ENCODE peak calls at places on chromosome 15, in six cellular contexts. One of them, this sample, is unnamed.

GRCh38 chr15:61989698-61990097 is 70.5 kb downstream of the VPS13C start:
- DNase-seq in K562: peak; percentile 2
- DNase-seq in neural progenitor cell: no peak
- DNase-seq in MM.1S: no peak
- DNase-seq in endothelial cell of umbilical vein: peak; percentile 20
- DNase-seq in osteoblast: no peak
- DNase-seq in this sample: no peak

GRCh38 chr15:33559207-33559890 is 248.6 kb downstream of the RYR3 start:
- DNase-seq in K562: no peak
- DNase-seq in neural progenitor cell: no peak
- DNase-seq in MM.1S: no peak
- DNase-seq in endothelial cell of umbilical vein: no peak
- DNase-seq in osteoblast: no peak
- DNase-seq in this sample: no peak

GRCh38 chr15:34185666-34186065 is 24.2 kb downstream of the KATNBL1 start:
- DNase-seq in K562: no peak
- DNase-seq in neural progenitor cell: no peak
- DNase-seq in MM.1S: no peak
- DNase-seq in endothelial cell of umbilical vein: no peak
- DNase-seq in osteoblast: peak; percentile 65
- DNase-seq in this sample: no peak

GRCh38 chr15:48360841-48361240 is 29.6 kb downstream of the DUT start:
- DNase-seq in K562: peak; percentile 62
- DNase-seq in neural progenitor cell: no peak
- DNase-seq in MM.1S: no peak
- DNase-seq in endothelial cell of umbilical vein: no peak
- DNase-seq in osteoblast: no peak
- DNase-seq in this sample: peak; percentile 33

GRCh38 chr15:45180648-45181436 is 6.9 kb downstream of the SHF start:
- DNase-seq in K562: no peak
- DNase-seq in neural progenitor cell: no peak
- DNase-seq in MM.1S: no peak
- DNase-seq in endothelial cell of umbilical vein: no peak
- DNase-seq in osteoblast: peak; percentile 32
- DNase-seq in this sample: no peak

GRCh38 chr15:77060560-77060959 is 10.3 kb downstream of the TSPAN3 start:
- DNase-seq in K562: no peak
- DNase-seq in neural progenitor cell: no peak
- DNase-seq in MM.1S: peak; percentile 21
- DNase-seq in endothelial cell of umbilical vein: peak; percentile 18
- DNase-seq in osteoblast: no peak
- DNase-seq in this sample: no peak

GRCh38 chr15:31175484-31175883 is 74.0 kb upstream of the TRPM1 start:
- DNase-seq in K562: no peak
- DNase-seq in neural progenitor cell: no peak
- DNase-seq in MM.1S: no peak
- DNase-seq in endothelial cell of umbilical vein: no peak
- DNase-seq in osteoblast: no peak
- DNase-seq in this sample: no peak

GRCh38 chr15:31347067-31347975 is 20.7 kb downstream of the KLF13 start:
- DNase-seq in K562: no peak
- DNase-seq in neural progenitor cell: no peak
- DNase-seq in MM.1S: no peak
- DNase-seq in endothelial cell of umbilical vein: no peak
- DNase-seq in osteoblast: peak; percentile 26
- DNase-seq in this sample: no peak

GRCh38 chr15:20340931-20341661 is 200.5 kb downstream of the GOLGA6L6 start:
- DNase-seq in K562: no peak
- DNase-seq in neural progenitor cell: peak; percentile 47
- DNase-seq in MM.1S: peak; percentile 6
- DNase-seq in endothelial cell of umbilical vein: peak; percentile 3
- DNase-seq in osteoblast: peak; percentile 97
- DNase-seq in this sample: peak; percentile 14

GRCh38 chr15:59301527-59301926 is 71.1 kb downstream of the MYO1E start:
- DNase-seq in K562: no peak
- DNase-seq in neural progenitor cell: peak; percentile 65
- DNase-seq in MM.1S: no peak
- DNase-seq in endothelial cell of umbilical vein: no peak
- DNase-seq in osteoblast: no peak
- DNase-seq in this sample: no peak

GRCh38 chr15:38853608-38854007 is 289.0 kb upstream of the RASGRP1 start:
- DNase-seq in K562: peak; percentile 27
- DNase-seq in neural progenitor cell: peak; percentile 63
- DNase-seq in MM.1S: peak; percentile 14
- DNase-seq in endothelial cell of umbilical vein: no peak
- DNase-seq in osteoblast: no peak
- DNase-seq in this sample: peak; percentile 36

GRCh38 chr15:67359431-67360082 is 105.0 kb downstream of the IQCH start:
- DNase-seq in K562: no peak
- DNase-seq in neural progenitor cell: no peak
- DNase-seq in MM.1S: no peak
- DNase-seq in endothelial cell of umbilical vein: no peak
- DNase-seq in osteoblast: no peak
- DNase-seq in this sample: no peak

GRCh38 chr15:68620721-68621528 is 42.1 kb downstream of the CORO2B start:
- DNase-seq in K562: no peak
- DNase-seq in neural progenitor cell: peak; percentile 82
- DNase-seq in MM.1S: no peak
- DNase-seq in endothelial cell of umbilical vein: no peak
- DNase-seq in osteoblast: peak; percentile 97
- DNase-seq in this sample: no peak

GRCh38 chr15:86336051-86336788 is 256.5 kb downstream of the AGBL1 start:
- DNase-seq in K562: no peak
- DNase-seq in neural progenitor cell: no peak
- DNase-seq in MM.1S: peak; percentile 19
- DNase-seq in endothelial cell of umbilical vein: no peak
- DNase-seq in osteoblast: no peak
- DNase-seq in this sample: peak; percentile 67

GRCh38 chr15:64720188-64720587 is 55.2 kb downstream of the RBPMS2 start:
- DNase-seq in K562: no peak
- DNase-seq in neural progenitor cell: no peak
- DNase-seq in MM.1S: no peak
- DNase-seq in endothelial cell of umbilical vein: no peak
- DNase-seq in osteoblast: no peak
- DNase-seq in this sample: no peak

GRCh38 chr15:31215490-31216209 is 111.0 kb upstream of the KLF13 start:
- DNase-seq in K562: peak; percentile 73
- DNase-seq in neural progenitor cell: peak; percentile 86
- DNase-seq in MM.1S: peak; percentile 84
- DNase-seq in endothelial cell of umbilical vein: peak; percentile 34
- DNase-seq in osteoblast: peak; percentile 96
- DNase-seq in this sample: peak; percentile 62

GRCh38 chr15:100109486-100110035 is 232.2 kb downstream of the ADAMTS17 start:
- DNase-seq in K562: no peak
- DNase-seq in neural progenitor cell: no peak
- DNase-seq in MM.1S: no peak
- DNase-seq in endothelial cell of umbilical vein: no peak
- DNase-seq in osteoblast: no peak
- DNase-seq in this sample: no peak

GRCh38 chr15:97652041-97652440 is 308.5 kb upstream of the ARRDC4 start:
- DNase-seq in K562: no peak
- DNase-seq in neural progenitor cell: no peak
- DNase-seq in MM.1S: no peak
- DNase-seq in endothelial cell of umbilical vein: no peak
- DNase-seq in osteoblast: no peak
- DNase-seq in this sample: no peak

GRCh38 chr15:89587955-89588354 is 12.7 kb downstream of the TICRR start:
- DNase-seq in K562: no peak
- DNase-seq in neural progenitor cell: no peak
- DNase-seq in MM.1S: no peak
- DNase-seq in endothelial cell of umbilical vein: peak; percentile 15
- DNase-seq in osteoblast: peak; percentile 56
- DNase-seq in this sample: peak; percentile 62

GRCh38 chr15:80695911-80696651 is 971 bp downstream of the ABHD17C start:
- DNase-seq in K562: no peak
- DNase-seq in neural progenitor cell: peak; percentile 25
- DNase-seq in MM.1S: peak; percentile 60
- DNase-seq in endothelial cell of umbilical vein: peak; percentile 40
- DNase-seq in osteoblast: peak; percentile 79
- DNase-seq in this sample: peak; percentile 62

GRCh38 chr15:25437751-25438600 is 848 bp downstream of the UBE3A start:
- DNase-seq in K562: peak; percentile 74
- DNase-seq in neural progenitor cell: peak; percentile 90
- DNase-seq in MM.1S: peak; percentile 62
- DNase-seq in endothelial cell of umbilical vein: peak; percentile 63
- DNase-seq in osteoblast: peak; percentile 93
- DNase-seq in this sample: peak; percentile 47

GRCh38 chr15:94397377-94397776 is 166.0 kb downstream of the MCTP2 start:
- DNase-seq in K562: no peak
- DNase-seq in neural progenitor cell: no peak
- DNase-seq in MM.1S: no peak
- DNase-seq in endothelial cell of umbilical vein: peak; percentile 26
- DNase-seq in osteoblast: no peak
- DNase-seq in this sample: no peak

GRCh38 chr15:87401986-87402385 is 854.6 kb downstream of the NTRK3 start:
- DNase-seq in K562: no peak
- DNase-seq in neural progenitor cell: no peak
- DNase-seq in MM.1S: no peak
- DNase-seq in endothelial cell of umbilical vein: no peak
- DNase-seq in osteoblast: no peak
- DNase-seq in this sample: no peak

GRCh38 chr15:87408902-87409301 is 847.6 kb downstream of the NTRK3 start:
- DNase-seq in K562: no peak
- DNase-seq in neural progenitor cell: no peak
- DNase-seq in MM.1S: peak; percentile 71
- DNase-seq in endothelial cell of umbilical vein: no peak
- DNase-seq in osteoblast: no peak
- DNase-seq in this sample: no peak

DNA sequence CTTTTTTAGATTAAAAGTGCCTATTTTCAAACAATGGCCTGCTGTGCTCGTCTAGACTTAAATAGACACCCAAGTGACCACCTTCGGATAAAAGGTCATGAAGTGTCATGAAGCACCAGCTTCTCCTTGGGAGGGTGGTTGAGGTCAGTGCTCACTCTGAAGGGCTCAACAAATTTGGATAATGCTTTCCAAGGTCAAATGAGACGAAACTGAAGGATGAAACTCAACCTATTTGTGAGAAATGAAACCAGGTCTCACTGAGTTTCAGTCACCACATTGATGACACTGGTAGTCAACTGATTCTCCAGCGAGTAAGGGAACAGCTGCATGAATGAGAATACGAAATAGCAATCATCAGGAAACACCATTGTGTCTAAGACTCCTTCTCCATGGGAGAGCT is 852.6 kb downstream of the NTRK3 start:
- DNase-seq in K562: no peak
- DNase-seq in neural progenitor cell: no peak
- DNase-seq in MM.1S: peak; percentile 93
- DNase-seq in endothelial cell of umbilical vein: no peak
- DNase-seq in osteoblast: no peak
- DNase-seq in this sample: no peak
- H3K4me3 ChIP-seq in K562: no peak overlapping the region
- H3K4me3 ChIP-seq in neural progenitor cell: no peak overlapping the region
- H3K4me3 ChIP-seq in MM.1S: peak overlapping the region; percentile 39
- H3K4me3 ChIP-seq in endothelial cell of umbilical vein: no peak overlapping the region
- H3K4me3 ChIP-seq in osteoblast: no peak overlapping the region
- H3K4me3 ChIP-seq in this sample: no peak overlapping the region

DNA sequence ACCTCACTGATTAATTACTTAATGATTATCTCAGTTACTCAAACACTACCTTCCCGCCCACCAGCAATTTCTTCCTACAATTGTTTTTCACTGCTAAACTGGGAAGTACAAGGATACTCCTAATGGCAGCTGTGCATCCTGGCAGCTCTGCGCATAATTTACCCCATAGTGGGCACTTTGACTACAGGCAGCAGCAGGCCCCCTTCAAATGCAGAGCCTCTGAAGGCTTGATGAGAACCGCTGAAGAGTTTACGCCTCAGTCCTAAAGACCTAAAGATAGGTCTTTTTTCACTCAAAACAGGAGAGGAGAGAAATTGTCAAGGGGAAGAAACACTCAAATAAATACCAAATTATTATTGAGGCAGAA is 10.7 kb downstream of the CCDC32 start:
- DNase-seq in K562: no peak
- DNase-seq in neural progenitor cell: peak; percentile 47
- DNase-seq in MM.1S: peak; percentile 2
- DNase-seq in endothelial cell of umbilical vein: peak; percentile 16
- DNase-seq in osteoblast: no peak
- DNase-seq in this sample: no peak
- H3K4me2 ChIP-seq in K562: no peak overlapping the region
- H3K4me2 ChIP-seq in neural progenitor cell: peak overlapping the region; percentile 57
- H3K4me2 ChIP-seq in MM.1S: no peak overlapping the region
- H3K4me2 ChIP-seq in endothelial cell of umbilical vein: no peak overlapping the region
- H3K4me2 ChIP-seq in osteoblast: no peak overlapping the region
- H3K4me2 ChIP-seq in this sample: no peak overlapping the region

DNA sequence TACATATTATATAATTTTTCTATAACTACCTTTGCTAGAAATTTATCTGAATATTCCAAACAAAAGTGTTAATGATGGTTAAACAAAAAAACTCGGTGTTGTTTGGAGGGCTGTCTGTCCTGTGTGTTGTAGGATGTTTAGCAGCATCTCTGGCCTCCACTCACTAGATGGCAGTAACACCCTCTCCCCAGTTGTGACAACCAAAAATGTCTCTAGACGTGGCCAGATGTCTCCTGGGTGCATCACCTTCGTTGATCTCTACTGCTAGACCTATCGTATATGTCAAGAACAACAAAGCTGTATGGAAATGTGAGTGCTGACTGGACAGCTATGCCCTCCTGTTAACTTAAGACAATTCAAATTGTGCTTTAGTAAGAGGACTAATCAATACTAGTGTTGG is 14.1 kb downstream of the ANKRD34C start:
- DNase-seq in K562: peak; percentile 13
- DNase-seq in neural progenitor cell: no peak
- DNase-seq in MM.1S: peak; percentile 21
- DNase-seq in endothelial cell of umbilical vein: no peak
- DNase-seq in osteoblast: no peak
- DNase-seq in this sample: no peak
- TF ChIP-seq CTCF in K562: no peak
- TF ChIP-seq CTCF in neural progenitor cell: peak; percentile 22
- TF ChIP-seq CTCF in MM.1S: peak; percentile 36
- TF ChIP-seq CTCF in endothelial cell of umbilical vein: no peak
- TF ChIP-seq CTCF in osteoblast: peak; percentile 19
- TF ChIP-seq CTCF in this sample: peak; percentile 55

DNA sequence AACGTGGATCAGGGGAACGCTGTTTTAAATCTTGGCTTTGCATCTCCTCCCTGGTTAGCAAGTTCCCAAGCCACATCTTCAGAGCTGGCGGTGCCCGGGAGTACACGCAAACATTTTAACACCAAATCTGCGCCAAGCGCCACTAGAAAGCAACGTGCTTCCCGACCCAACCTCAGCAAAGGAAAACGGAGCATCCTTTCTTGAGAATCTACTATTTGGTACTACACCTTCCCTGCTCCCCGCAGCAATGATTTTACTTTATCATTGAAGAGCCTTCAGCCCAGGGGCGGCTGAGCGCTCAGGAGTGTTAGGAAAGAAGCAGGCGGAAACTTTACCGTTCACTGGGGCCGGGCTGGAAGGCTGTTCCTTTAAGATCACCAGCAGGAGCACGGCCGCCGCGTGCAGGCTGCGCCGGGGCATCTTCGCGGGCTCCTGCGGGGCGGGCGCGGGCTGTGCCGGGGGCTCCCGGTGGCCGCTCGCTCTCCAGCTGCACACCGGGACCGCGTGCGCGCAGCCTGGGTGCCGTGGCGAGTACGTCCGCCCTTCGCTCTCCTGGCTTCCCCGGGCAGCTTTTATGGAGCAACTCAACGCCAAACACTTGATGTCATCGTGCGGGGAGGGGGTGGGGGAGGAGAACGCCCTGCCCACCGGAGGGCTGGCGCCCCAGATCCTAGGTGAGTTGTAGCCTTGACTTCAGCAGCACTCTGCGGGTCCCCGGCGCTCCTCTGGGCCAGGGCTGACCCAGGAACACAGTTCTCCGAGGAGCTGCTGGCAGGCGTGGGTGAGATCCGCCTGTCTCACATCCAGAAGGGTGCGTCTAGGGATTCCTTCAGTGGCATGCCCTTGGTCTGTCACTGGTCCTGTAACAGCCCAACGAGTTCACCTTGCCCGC is at the start of gene CA12:
- DNase-seq in K562: no peak
- DNase-seq in neural progenitor cell: peak; percentile 70
- DNase-seq in MM.1S: no peak
- DNase-seq in endothelial cell of umbilical vein: peak; percentile 46
- DNase-seq in osteoblast: peak; percentile 85
- DNase-seq in this sample: peak; percentile 55
- H3K4me3 ChIP-seq in K562: no peak within 1 kb of the TSS
- H3K4me3 ChIP-seq in neural progenitor cell: peak within 1 kb of the TSS; percentile 48
- H3K4me3 ChIP-seq in MM.1S: no peak within 1 kb of the TSS
- H3K4me3 ChIP-seq in endothelial cell of umbilical vein: peak within 1 kb of the TSS; percentile 44
- H3K4me3 ChIP-seq in osteoblast: peak within 1 kb of the TSS; percentile 76
- H3K4me3 ChIP-seq in this sample: peak within 1 kb of the TSS; percentile 89